ENCODE peak calls at places on chromosomes 5 and 9, in six cellular contexts. One of them, this sample, is unnamed.

GRCh38 chr5:32687167-32687831 is 23.8 kb upstream of the NPR3 start:
- DNase-seq in tibial nerve: no peak
- DNase-seq in CD8-positive, alpha-beta T cell: no peak
- DNase-seq in heart left ventricle: peak; percentile 47
- DNase-seq in gastrocnemius medialis: no peak
- DNase-seq in astrocyte: peak; percentile 43
- DNase-seq in this sample: no peak

GRCh38 chr5:31382051-31382878 is 149.6 kb downstream of the DROSHA start:
- DNase-seq in tibial nerve: no peak
- DNase-seq in CD8-positive, alpha-beta T cell: no peak
- DNase-seq in heart left ventricle: no peak
- DNase-seq in gastrocnemius medialis: no peak
- DNase-seq in astrocyte: peak; percentile 22
- DNase-seq in this sample: no peak

GRCh38 chr9:116616304-116616914 is 70.7 kb upstream of the TRIM32 start:
- DNase-seq in tibial nerve: no peak
- DNase-seq in CD8-positive, alpha-beta T cell: no peak
- DNase-seq in heart left ventricle: no peak
- DNase-seq in gastrocnemius medialis: no peak
- DNase-seq in astrocyte: no peak
- DNase-seq in this sample: no peak

GRCh38 chr9:94847486-94847885 is 121.0 kb downstream of the AOPEP start:
- DNase-seq in tibial nerve: no peak
- DNase-seq in CD8-positive, alpha-beta T cell: no peak
- DNase-seq in heart left ventricle: no peak
- DNase-seq in gastrocnemius medialis: no peak
- DNase-seq in astrocyte: peak; percentile 95
- DNase-seq in this sample: no peak

GRCh38 chr5:149271717-149272558 is at the start of gene AFAP1L1:
- DNase-seq in tibial nerve: peak; percentile 61
- DNase-seq in CD8-positive, alpha-beta T cell: no peak
- DNase-seq in heart left ventricle: peak; percentile 88
- DNase-seq in gastrocnemius medialis: peak; percentile 85
- DNase-seq in astrocyte: peak; percentile 20
- DNase-seq in this sample: no peak

GRCh38 chr9:99999797-100000196 is 93.3 kb downstream of the STX17 start:
- DNase-seq in tibial nerve: no peak
- DNase-seq in CD8-positive, alpha-beta T cell: no peak
- DNase-seq in heart left ventricle: no peak
- DNase-seq in gastrocnemius medialis: no peak
- DNase-seq in astrocyte: no peak
- DNase-seq in this sample: no peak

GRCh38 chr5:40381676-40382363 is 297.9 kb upstream of the PTGER4 start:
- DNase-seq in tibial nerve: no peak
- DNase-seq in CD8-positive, alpha-beta T cell: no peak
- DNase-seq in heart left ventricle: no peak
- DNase-seq in gastrocnemius medialis: no peak
- DNase-seq in astrocyte: peak; percentile 19
- DNase-seq in this sample: no peak

GRCh38 chr9:135563039-135563476 is 1.5 kb downstream of the PAEP start:
- DNase-seq in tibial nerve: no peak
- DNase-seq in CD8-positive, alpha-beta T cell: no peak
- DNase-seq in heart left ventricle: no peak
- DNase-seq in gastrocnemius medialis: no peak
- DNase-seq in astrocyte: no peak
- DNase-seq in this sample: no peak

GRCh38 chr5:150694638-150695037 is 6.2 kb downstream of the RBM22 start:
- DNase-seq in tibial nerve: no peak
- DNase-seq in CD8-positive, alpha-beta T cell: no peak
- DNase-seq in heart left ventricle: no peak
- DNase-seq in gastrocnemius medialis: no peak
- DNase-seq in astrocyte: peak; percentile 79
- DNase-seq in this sample: no peak

GRCh38 chr9:73199886-73200285 is 48.2 kb downstream of the ANXA1 start:
- DNase-seq in tibial nerve: no peak
- DNase-seq in CD8-positive, alpha-beta T cell: no peak
- DNase-seq in heart left ventricle: no peak
- DNase-seq in gastrocnemius medialis: no peak
- DNase-seq in astrocyte: no peak
- DNase-seq in this sample: no peak

GRCh38 chr5:89300426-89300970 is 417.5 kb upstream of the MEF2C start:
- DNase-seq in tibial nerve: no peak
- DNase-seq in CD8-positive, alpha-beta T cell: no peak
- DNase-seq in heart left ventricle: no peak
- DNase-seq in gastrocnemius medialis: no peak
- DNase-seq in astrocyte: no peak
- DNase-seq in this sample: no peak

GRCh38 chr5:103295871-103296270 is 37.3 kb downstream of the MACIR start:
- DNase-seq in tibial nerve: no peak
- DNase-seq in CD8-positive, alpha-beta T cell: no peak
- DNase-seq in heart left ventricle: no peak
- DNase-seq in gastrocnemius medialis: no peak
- DNase-seq in astrocyte: no peak
- DNase-seq in this sample: no peak

GRCh38 chr9:122053056-122053455 is 40.1 kb downstream of the TTLL11 start:
- DNase-seq in tibial nerve: no peak
- DNase-seq in CD8-positive, alpha-beta T cell: no peak
- DNase-seq in heart left ventricle: no peak
- DNase-seq in gastrocnemius medialis: no peak
- DNase-seq in astrocyte: peak; percentile 49
- DNase-seq in this sample: no peak

GRCh38 chr5:61916621-61917620 is 389.1 kb upstream of the KIF2A start:
- DNase-seq in tibial nerve: no peak
- DNase-seq in CD8-positive, alpha-beta T cell: no peak
- DNase-seq in heart left ventricle: no peak
- DNase-seq in gastrocnemius medialis: no peak
- DNase-seq in astrocyte: peak; percentile 94
- DNase-seq in this sample: no peak

GRCh38 chr5:135435467-135436330 is 11.4 kb downstream of the DCANP1 start:
- DNase-seq in tibial nerve: no peak
- DNase-seq in CD8-positive, alpha-beta T cell: no peak
- DNase-seq in heart left ventricle: no peak
- DNase-seq in gastrocnemius medialis: no peak
- DNase-seq in astrocyte: no peak
- DNase-seq in this sample: no peak

GRCh38 chr5:56951131-56951945 is 585 bp downstream of the MIER3 start:
- DNase-seq in tibial nerve: no peak
- DNase-seq in CD8-positive, alpha-beta T cell: no peak
- DNase-seq in heart left ventricle: peak; percentile 41
- DNase-seq in gastrocnemius medialis: no peak
- DNase-seq in astrocyte: no peak
- DNase-seq in this sample: no peak

GRCh38 chr5:66113160-66113559 is 30.9 kb upstream of the SREK1 start:
- DNase-seq in tibial nerve: no peak
- DNase-seq in CD8-positive, alpha-beta T cell: no peak
- DNase-seq in heart left ventricle: no peak
- DNase-seq in gastrocnemius medialis: no peak
- DNase-seq in astrocyte: peak; percentile 28
- DNase-seq in this sample: no peak

GRCh38 chr9:70816316-70816715 is 305.1 kb downstream of the TRPM3 start:
- DNase-seq in tibial nerve: no peak
- DNase-seq in CD8-positive, alpha-beta T cell: no peak
- DNase-seq in heart left ventricle: no peak
- DNase-seq in gastrocnemius medialis: no peak
- DNase-seq in astrocyte: no peak
- DNase-seq in this sample: no peak

GRCh38 chr5:150485770-150486401 is 22.0 kb upstream of the NDST1 start:
- DNase-seq in tibial nerve: peak; percentile 20
- DNase-seq in CD8-positive, alpha-beta T cell: peak; percentile 4
- DNase-seq in heart left ventricle: peak; percentile 77
- DNase-seq in gastrocnemius medialis: no peak
- DNase-seq in astrocyte: no peak
- DNase-seq in this sample: peak; percentile 59

GRCh38 chr9:136109351-136110081 is 9.2 kb downstream of the TMEM250 start:
- DNase-seq in tibial nerve: peak; percentile 85
- DNase-seq in CD8-positive, alpha-beta T cell: peak; percentile 77
- DNase-seq in heart left ventricle: peak; percentile 95
- DNase-seq in gastrocnemius medialis: peak; percentile 83
- DNase-seq in astrocyte: peak; percentile 74
- DNase-seq in this sample: peak; percentile 97

GRCh38 chr5:68445257-68446069 is 229.9 kb downstream of the PIK3R1 start:
- DNase-seq in tibial nerve: no peak
- DNase-seq in CD8-positive, alpha-beta T cell: no peak
- DNase-seq in heart left ventricle: no peak
- DNase-seq in gastrocnemius medialis: no peak
- DNase-seq in astrocyte: no peak
- DNase-seq in this sample: no peak

GRCh38 chr5:173310296-173310769 is 17.9 kb downstream of the STC2 start:
- DNase-seq in tibial nerve: no peak
- DNase-seq in CD8-positive, alpha-beta T cell: no peak
- DNase-seq in heart left ventricle: no peak
- DNase-seq in gastrocnemius medialis: no peak
- DNase-seq in astrocyte: no peak
- DNase-seq in this sample: no peak
- H3K4me3 ChIP-seq in tibial nerve: no peak overlapping the region
- H3K4me3 ChIP-seq in CD8-positive, alpha-beta T cell: no peak overlapping the region
- H3K4me3 ChIP-seq in heart left ventricle: no peak overlapping the region
- H3K4me3 ChIP-seq in gastrocnemius medialis: no peak overlapping the region
- H3K4me3 ChIP-seq in astrocyte: no peak overlapping the region
- H3K4me3 ChIP-seq in this sample: no peak overlapping the region

GRCh38 chr5:142549834-142550233 is 136.1 kb downstream of the FGF1 start:
- DNase-seq in tibial nerve: no peak
- DNase-seq in CD8-positive, alpha-beta T cell: no peak
- DNase-seq in heart left ventricle: no peak
- DNase-seq in gastrocnemius medialis: no peak
- DNase-seq in astrocyte: no peak
- DNase-seq in this sample: no peak

GRCh38 chr5:142547445-142548374 is 138.2 kb downstream of the FGF1 start:
- DNase-seq in tibial nerve: no peak
- DNase-seq in CD8-positive, alpha-beta T cell: no peak
- DNase-seq in heart left ventricle: no peak
- DNase-seq in gastrocnemius medialis: no peak
- DNase-seq in astrocyte: no peak
- DNase-seq in this sample: no peak

GRCh38 chr5:142550471-142550870 is 135.4 kb downstream of the FGF1 start:
- DNase-seq in tibial nerve: no peak
- DNase-seq in CD8-positive, alpha-beta T cell: no peak
- DNase-seq in heart left ventricle: no peak
- DNase-seq in gastrocnemius medialis: no peak
- DNase-seq in astrocyte: no peak
- DNase-seq in this sample: no peak

GRCh38 chr5:142551242-142552067 is 134.4 kb downstream of the FGF1 start:
- DNase-seq in tibial nerve: no peak
- DNase-seq in CD8-positive, alpha-beta T cell: no peak
- DNase-seq in heart left ventricle: no peak
- DNase-seq in gastrocnemius medialis: no peak
- DNase-seq in astrocyte: no peak
- DNase-seq in this sample: no peak

DNA sequence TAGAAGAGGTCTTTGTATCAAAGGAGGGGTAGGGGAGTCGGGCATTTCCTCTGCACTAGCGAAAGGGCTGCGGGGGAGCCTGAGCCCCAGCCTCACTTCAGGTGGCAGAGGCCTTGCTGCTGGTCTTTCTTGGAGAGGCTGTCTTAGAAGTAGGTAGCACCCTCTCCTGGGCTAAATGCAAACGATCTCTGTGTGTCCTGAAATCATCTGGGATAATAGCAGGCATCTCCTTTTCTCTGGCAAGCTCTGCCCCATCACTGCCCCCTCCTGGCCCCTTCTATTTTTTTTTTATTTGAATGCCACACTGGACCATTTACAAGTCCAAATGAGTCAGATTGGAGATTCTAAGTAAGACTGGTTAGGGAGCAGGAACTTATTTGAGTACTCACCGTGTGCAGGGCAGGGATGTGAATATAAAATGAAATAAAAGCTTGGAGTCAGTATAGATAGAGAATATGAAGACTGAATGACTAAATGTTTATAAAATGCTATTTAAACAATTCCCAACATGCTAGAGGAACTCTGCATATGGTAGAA is 137.1 kb downstream of the FGF1 start:
- DNase-seq in tibial nerve: peak; percentile 32
- DNase-seq in CD8-positive, alpha-beta T cell: no peak
- DNase-seq in heart left ventricle: peak; percentile 41
- DNase-seq in gastrocnemius medialis: no peak
- DNase-seq in astrocyte: peak; percentile 87
- DNase-seq in this sample: peak; percentile 1
- TF ChIP-seq CTCF in tibial nerve: peak; percentile 74
- TF ChIP-seq CTCF in CD8-positive, alpha-beta T cell: peak; percentile 36
- TF ChIP-seq CTCF in heart left ventricle: peak; percentile 89
- TF ChIP-seq CTCF in gastrocnemius medialis: peak; percentile 44
- TF ChIP-seq CTCF in astrocyte: peak; percentile 90
- TF ChIP-seq CTCF in this sample: peak; percentile 57

DNA sequence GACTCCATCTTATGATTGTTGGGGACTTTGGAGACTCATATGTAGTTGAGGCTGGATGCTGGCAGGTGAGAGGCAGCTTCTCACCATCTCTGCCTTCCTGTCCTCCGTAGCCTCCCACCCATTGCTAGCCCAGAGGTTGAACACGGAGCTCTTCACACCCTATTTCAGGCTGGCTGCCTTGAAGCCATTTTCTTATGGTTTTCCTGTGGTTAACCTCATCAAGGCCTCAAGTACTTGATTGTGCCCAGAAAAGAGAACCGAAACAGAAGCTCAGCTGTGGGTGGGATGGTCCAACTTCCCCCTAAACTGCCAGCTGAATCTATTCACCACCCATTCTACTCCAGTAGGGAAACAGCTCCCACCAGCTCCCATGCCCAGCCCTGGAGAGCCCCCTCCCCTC is 102.9 kb downstream of the LIFR start:
- DNase-seq in tibial nerve: no peak
- DNase-seq in CD8-positive, alpha-beta T cell: peak; percentile 6
- DNase-seq in heart left ventricle: no peak
- DNase-seq in gastrocnemius medialis: no peak
- DNase-seq in astrocyte: no peak
- DNase-seq in this sample: peak; percentile 74
- H3K27me3 ChIP-seq in tibial nerve: no peaks in the 10 kb centered on the region
- H3K27me3 ChIP-seq in CD8-positive, alpha-beta T cell: peaks cover 25% of the 10 kb centered on the region
- H3K27me3 ChIP-seq in heart left ventricle: no peaks in the 10 kb centered on the region
- H3K27me3 ChIP-seq in gastrocnemius medialis: no peaks in the 10 kb centered on the region
- H3K27me3 ChIP-seq in astrocyte: peaks cover 5% of the 10 kb centered on the region
- H3K27me3 ChIP-seq in this sample: peaks cover 3% of the 10 kb centered on the region

DNA sequence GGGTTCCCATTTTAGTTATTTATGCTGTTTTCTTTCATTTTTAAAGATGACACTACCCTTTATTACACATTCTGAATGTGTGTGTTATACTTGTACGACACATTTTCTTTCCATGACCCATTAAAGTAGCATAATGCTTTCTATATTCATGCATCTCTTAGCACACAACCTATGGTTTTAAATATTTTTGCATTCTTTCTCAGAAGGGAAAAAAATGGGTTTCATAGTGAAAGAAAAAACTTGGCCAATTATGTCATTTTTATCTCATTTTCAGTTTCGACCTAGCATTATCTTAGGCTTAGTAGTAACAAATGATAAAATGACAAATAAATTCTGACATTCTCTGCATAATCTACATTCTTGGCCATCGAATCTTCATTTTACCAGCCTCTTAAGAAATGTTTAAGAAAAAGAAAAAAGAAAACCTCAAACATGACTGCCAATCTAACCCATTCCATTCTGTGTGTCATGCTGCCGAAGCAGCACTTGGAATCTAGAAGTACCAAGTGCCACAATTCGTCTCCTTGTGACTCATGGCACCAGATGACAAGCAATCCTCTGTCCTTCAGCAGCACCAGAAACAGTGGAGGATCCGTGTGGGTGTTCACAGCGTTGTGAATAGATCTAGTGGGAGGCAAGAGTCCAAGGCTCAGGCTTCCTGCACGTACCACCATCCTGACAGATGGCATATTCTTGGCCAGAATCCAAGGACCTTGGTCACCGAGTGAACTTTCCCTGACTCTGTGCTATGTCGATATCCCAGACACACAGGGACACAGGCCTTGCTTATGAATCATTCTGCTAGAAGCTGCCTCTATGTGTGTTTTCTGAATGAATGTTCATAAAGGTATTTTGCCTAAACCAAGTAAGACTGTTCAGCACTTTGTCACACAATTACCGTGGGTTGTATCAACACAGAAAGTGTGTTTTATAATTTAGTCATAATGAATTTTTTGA is 502.7 kb downstream of the NR2F1-AS1 start:
- DNase-seq in tibial nerve: no peak
- DNase-seq in CD8-positive, alpha-beta T cell: no peak
- DNase-seq in heart left ventricle: peak; percentile 79
- DNase-seq in gastrocnemius medialis: no peak
- DNase-seq in astrocyte: peak; percentile 98
- DNase-seq in this sample: peak; percentile 49
- H3K4me3 ChIP-seq in tibial nerve: peak overlapping the region; percentile 24
- H3K4me3 ChIP-seq in CD8-positive, alpha-beta T cell: no peak overlapping the region
- H3K4me3 ChIP-seq in heart left ventricle: no peak overlapping the region
- H3K4me3 ChIP-seq in gastrocnemius medialis: no peak overlapping the region
- H3K4me3 ChIP-seq in astrocyte: peak overlapping the region; percentile 29
- H3K4me3 ChIP-seq in this sample: no peak overlapping the region

This sample was measured in GM06990.